ENCODE peak calls at places on chromosomes 16 and 17, in five cellular contexts. A is adrenal gland, V is uterus, W is neural progenitor cell, X is spleen. T is an unnamed sample.

GRCh38 chr17:13562271-13562800 is 39.4 kb downstream of the HS3ST3A1 start:
- DNase-seq in V (no peak), W (no peak), X (no peak), A (peak; percentile 61), T (no peak)

GRCh38 chr16:86929149-86929871 is 351.0 kb downstream of the FOXL1 start:
- DNase-seq in A (peak; percentile 29), W (no peak), V (no peak), X (peak; percentile 80), T (no peak)

GRCh38 chr16:69566437-69567030 is 768 bp downstream of the NFAT5 start:
- DNase-seq in V (peak; percentile 69), X (peak; percentile 90), A (peak; percentile 66), W (peak; percentile 75), T (peak; percentile 60)

GRCh38 chr17:49581645-49581992 is 5.9 kb downstream of the NXPH3 start:
- DNase-seq in A (no peak), W (no peak), X (no peak), V (no peak), T (no peak)

GRCh38 chr17:45296833-45297124 is 20.0 kb downstream of the MAP3K14 start:
- DNase-seq in W (no peak), A (no peak), X (no peak), V (no peak), T (peak; percentile 73)

GRCh38 chr16:64864232-64864803 is 257.5 kb downstream of the CDH11 start:
- DNase-seq in V (no peak), X (no peak), W (no peak), A (no peak), T (no peak)

GRCh38 chr17:73592531-73592961 is 51.7 kb downstream of the SDK2 start:
- DNase-seq in A (no peak), V (no peak), X (peak; percentile 80), W (no peak), T (no peak)

GRCh38 chr16:90002759-90003158 is 16.5 kb downstream of the DBNDD1 start:
- DNase-seq in V (no peak), W (no peak), X (no peak), A (no peak), T (no peak)

GRCh38 chr16:74713325-74713724 is 12.7 kb upstream of the MLKL start:
- DNase-seq in W (no peak), X (no peak), V (no peak), A (no peak), T (no peak)

GRCh38 chr16:77599793-77600415 is 122.4 kb upstream of the NUDT7 start:
- DNase-seq in W (peak; percentile 49), V (no peak), A (peak; percentile 46), X (no peak), T (peak; percentile 11)

GRCh38 chr17:19728114-19728495 is 11.7 kb upstream of the SLC47A2 start:
- DNase-seq in V (peak; percentile 75), X (peak; percentile 85), A (peak; percentile 92), W (no peak), T (peak; percentile 80)

GRCh38 chr17:35841505-35841904 is 27.2 kb downstream of the HEATR9 start:
- DNase-seq in W (no peak), A (peak; percentile 47), X (no peak), V (no peak), T (no peak)

GRCh38 chr16:85249830-85250455 is 137.7 kb upstream of the CIBAR2 start:
- DNase-seq in W (no peak), V (no peak), A (no peak), X (no peak), T (no peak)

GRCh38 chr16:34802848-34803599 is 1343.6 kb downstream of the TP53TG3F start:
- DNase-seq in W (no peak), X (peak; percentile 30), V (no peak), A (no peak), T (no peak)

GRCh38 chr17:41518031-41518430 is 659 bp downstream of the KRT15 start:
- DNase-seq in W (no peak), V (no peak), A (no peak), X (no peak), T (no peak)

GRCh38 chr17:9446528-9446927 is 129.1 kb downstream of the STX8 start:
- DNase-seq in A (no peak), W (no peak), X (no peak), V (no peak), T (no peak)

GRCh38 chr17:44906010-44906646 is 6.9 kb upstream of the EFTUD2 start:
- DNase-seq in V (peak; percentile 8), X (no peak), A (no peak), W (no peak), T (no peak)

GRCh38 chr16:23321206-23321875 is 19.2 kb downstream of the SCNN1B start:
- DNase-seq in W (no peak), V (no peak), A (no peak), X (no peak), T (no peak)

GRCh38 chr16:16073884-16074781 is 124.7 kb downstream of the ABCC1 start:
- DNase-seq in V (no peak), X (no peak), W (peak; percentile 62), A (no peak), T (peak; percentile 11)

GRCh38 chr16:77869997-77870813 is 81.8 kb downstream of the VAT1L start:
- DNase-seq in W (no peak), V (no peak), X (no peak), A (peak; percentile 43), T (peak; percentile 45)

GRCh38 chr17:82879241-82879640 is 39.4 kb upstream of the ZNF750 start:
- DNase-seq in V (no peak), X (no peak), W (no peak), A (no peak), T (no peak)

GRCh38 chr17:82881900-82882714 is 42.3 kb upstream of the ZNF750 start:
- DNase-seq in V (no peak), X (peak; percentile 77), A (peak; percentile 48), W (no peak), T (peak; percentile 51)

GRCh38 chr17:82880620-82881019 is 40.8 kb upstream of the ZNF750 start:
- DNase-seq in V (no peak), W (no peak), X (peak; percentile 59), A (no peak), T (no peak)

GRCh38 chr17:82882715-82883446 is 43.1 kb upstream of the ZNF750 start:
- DNase-seq in V (no peak), W (no peak), X (peak; percentile 93), A (no peak), T (peak; percentile 70)

DNA sequence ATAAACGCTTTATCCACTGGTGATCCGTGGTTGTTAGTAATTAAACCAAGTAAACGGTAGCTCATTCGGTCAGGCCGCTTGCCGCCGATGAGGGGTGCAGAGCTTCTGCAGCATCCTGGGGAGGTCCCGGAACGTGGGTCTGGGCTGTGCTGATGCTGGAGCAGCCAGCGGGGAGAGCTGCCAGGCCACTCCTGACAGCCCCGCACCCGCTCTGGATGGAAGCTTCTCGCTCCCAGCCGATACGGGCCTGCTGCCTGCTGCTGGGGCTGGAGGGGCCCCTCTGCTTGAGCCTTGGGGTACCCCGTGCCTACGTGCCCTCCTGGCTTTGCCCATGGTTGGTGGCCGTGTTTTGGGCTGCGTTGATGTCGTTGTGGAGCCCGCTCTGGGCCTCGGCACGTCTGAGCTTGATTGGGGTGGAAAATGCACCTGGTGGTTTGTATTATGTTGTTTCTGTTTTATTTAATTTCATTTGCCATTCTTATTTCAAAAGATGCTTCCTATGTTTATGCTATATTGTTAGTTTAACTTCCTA is 41.5 kb upstream of the ZNF750 start:
- DNase-seq in W (no peak), V (no peak), X (no peak), A (no peak), T (no peak)
- H3K27ac ChIP-seq in W (no peak overlapping the region), V (peak overlapping the region; percentile 52), X (no peak overlapping the region), A (no peak overlapping the region), T (peak overlapping the region; percentile 40)

DNA sequence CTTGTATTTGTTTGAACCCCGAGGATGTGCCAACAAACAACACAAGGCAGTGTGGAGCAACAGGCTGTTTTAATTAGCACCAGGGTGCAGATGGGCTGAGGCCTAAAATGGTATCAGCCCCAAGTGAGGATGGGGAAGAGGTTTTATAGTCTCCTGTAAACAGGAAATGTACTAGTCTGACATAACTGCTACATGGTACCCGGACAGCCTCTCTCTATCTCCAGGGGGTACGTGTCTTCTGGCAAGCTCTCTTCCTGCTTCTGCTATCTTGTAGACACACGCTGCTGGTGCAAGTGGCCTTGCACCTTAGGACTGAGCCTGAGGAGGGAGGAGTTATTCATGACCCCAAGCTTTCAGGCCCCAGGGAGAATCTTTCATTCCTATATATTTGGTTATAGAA is 2451.0 kb downstream of the TP53TG3F start:
- DNase-seq in X (no peak), W (no peak), A (no peak), V (no peak), T (no peak)
- H3K9me3 ChIP-seq in X (peaks cover 24% of the 10 kb centered on the region), W (peaks cover 19% of the 10 kb centered on the region), A (no peaks in the 10 kb centered on the region), V (no peaks in the 10 kb centered on the region), T (no peaks in the 10 kb centered on the region)

GRCh38 chr16:49621240-49622083 is 234.4 kb downstream of the ZNF423 start:
- DNase-seq in X (peak; percentile 49), W (no peak), A (no peak), V (peak; percentile 12), T (no peak)

GRCh38 chr16:49619811-49620157 is 236.1 kb downstream of the ZNF423 start:
- DNase-seq in X (peak; percentile 27), A (peak; percentile 13), W (no peak), V (peak; percentile 6), T (no peak)

GRCh38 chr16:49620868-49621239 is 235.1 kb downstream of the ZNF423 start:
- DNase-seq in X (peak; percentile 59), V (peak; percentile 20), A (no peak), W (no peak), T (no peak)

GRCh38 chr16:49618955-49619354 is 237.0 kb downstream of the ZNF423 start:
- DNase-seq in A (peak; percentile 14), W (no peak), V (peak; percentile 3), X (no peak), T (no peak)

DNA sequence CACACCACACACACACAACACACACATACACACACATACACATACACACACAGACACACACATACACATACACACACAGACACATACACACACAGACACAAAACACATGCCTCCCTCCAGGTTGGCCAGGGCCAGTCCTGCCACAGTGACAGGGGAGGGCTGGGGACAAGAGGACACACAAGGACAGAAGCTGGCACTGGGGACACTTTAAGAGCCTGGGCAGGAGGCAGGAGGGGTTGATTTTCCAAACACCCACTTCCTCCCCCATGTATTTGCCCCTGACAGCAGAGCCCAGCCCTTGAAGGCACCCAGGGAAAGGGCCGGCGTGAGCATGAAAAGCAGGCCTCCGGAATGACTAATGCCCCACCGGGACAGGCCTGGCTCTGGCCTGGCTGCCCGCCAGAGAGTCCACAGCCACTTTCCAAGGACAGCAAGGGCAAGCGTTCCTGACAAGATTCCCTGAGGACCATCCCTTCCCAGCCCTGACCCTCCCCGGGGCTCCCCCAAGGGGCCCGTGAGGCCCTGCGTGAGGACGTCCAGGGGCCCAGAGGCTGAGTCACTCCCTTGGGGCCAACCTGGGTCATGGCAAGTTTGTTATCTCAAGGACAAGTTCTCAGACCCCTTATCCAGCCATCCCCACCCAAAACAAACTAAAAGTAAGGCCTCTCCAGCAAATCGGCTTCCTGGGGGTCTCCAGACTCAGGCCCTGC is 235.6 kb downstream of the ZNF423 start:
- DNase-seq in A (peak; percentile 93), W (no peak), V (peak; percentile 75), X (peak; percentile 72), T (peak; percentile 31)
- H3K4me3 ChIP-seq in A (no peak overlapping the region), W (no peak overlapping the region), V (no peak overlapping the region), X (no peak overlapping the region), T (no peak overlapping the region)

DNA sequence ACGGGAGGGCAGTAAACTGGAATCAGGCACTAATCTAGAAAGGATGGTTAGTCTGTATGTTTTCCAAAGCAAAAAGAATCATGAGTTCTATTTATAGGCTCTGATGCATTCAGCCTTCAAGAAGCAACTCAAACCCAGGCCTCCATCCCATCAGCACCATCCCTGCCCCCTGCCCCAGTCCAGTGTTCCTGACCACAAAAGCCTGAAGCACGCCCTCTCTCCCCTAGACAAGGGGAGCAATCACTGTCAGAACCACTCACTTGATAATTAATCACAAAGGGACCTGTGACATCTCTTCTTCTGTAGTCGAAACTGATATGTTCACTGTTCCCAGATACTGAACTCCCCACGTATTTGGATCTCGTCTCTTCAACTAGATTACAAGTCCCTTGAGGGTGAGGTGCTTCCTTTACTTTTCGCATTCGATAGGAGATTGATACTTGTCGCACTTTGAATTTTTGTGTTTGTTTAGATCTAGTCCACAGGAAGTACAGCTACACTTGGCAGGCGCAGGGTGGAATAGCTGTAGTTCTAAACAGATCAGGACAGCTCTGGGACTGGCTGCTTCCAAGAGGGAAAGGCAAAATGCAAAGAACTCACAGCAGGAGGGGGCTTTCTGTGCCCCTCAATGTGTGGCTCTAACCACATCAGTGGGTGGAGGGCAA is 36.4 kb upstream of the CCDC182 start:
- DNase-seq in W (peak; percentile 19), A (no peak), V (no peak), X (no peak), T (no peak)
- H3K27ac ChIP-seq in W (no peak overlapping the region), A (no peak overlapping the region), V (no peak overlapping the region), X (no peak overlapping the region), T (no peak overlapping the region)